ENCODE peak calls at places on chromosomes 4 and X, in five cellular contexts. One of them, this sample, is unnamed.

GRCh38 chr4:145347684-145348083 is 134.0 kb upstream of the SMAD1 start:
- DNase-seq in caudate nucleus: no peak
- DNase-seq in prostate gland: no peak
- DNase-seq in pancreas: no peak
- DNase-seq in cardiac muscle cell: peak; percentile 16
- DNase-seq in this sample: no peak

GRCh38 chr4:168501407-168501806 is 4.6 kb downstream of the PALLD start:
- DNase-seq in caudate nucleus: no peak
- DNase-seq in prostate gland: no peak
- DNase-seq in pancreas: no peak
- DNase-seq in cardiac muscle cell: no peak
- DNase-seq in this sample: no peak

GRCh38 chr4:161936625-161937133 is 227.1 kb downstream of the FSTL5 start:
- DNase-seq in caudate nucleus: no peak
- DNase-seq in prostate gland: no peak
- DNase-seq in pancreas: no peak
- DNase-seq in cardiac muscle cell: peak; percentile 16
- DNase-seq in this sample: no peak

GRCh38 chr4:168059251-168059650 is 33.1 kb upstream of the ANXA10 start:
- DNase-seq in caudate nucleus: no peak
- DNase-seq in prostate gland: no peak
- DNase-seq in pancreas: no peak
- DNase-seq in cardiac muscle cell: no peak
- DNase-seq in this sample: no peak

GRCh38 chrX:21723097-21723496 is 34.8 kb downstream of the SMPX start:
- DNase-seq in caudate nucleus: no peak
- DNase-seq in prostate gland: no peak
- DNase-seq in pancreas: no peak
- DNase-seq in cardiac muscle cell: peak; percentile 55
- DNase-seq in this sample: no peak

GRCh38 chr4:161573836-161574235 is 590.0 kb downstream of the FSTL5 start:
- DNase-seq in caudate nucleus: no peak
- DNase-seq in prostate gland: no peak
- DNase-seq in pancreas: no peak
- DNase-seq in cardiac muscle cell: no peak
- DNase-seq in this sample: no peak

GRCh38 chr4:1202526-1203378 is 30.4 kb upstream of the SPON2 start:
- DNase-seq in caudate nucleus: no peak
- DNase-seq in prostate gland: no peak
- DNase-seq in pancreas: peak; percentile 51
- DNase-seq in cardiac muscle cell: no peak
- DNase-seq in this sample: no peak

GRCh38 chr4:147793973-147794690 is 62.2 kb downstream of the ARHGAP10 start:
- DNase-seq in caudate nucleus: no peak
- DNase-seq in prostate gland: no peak
- DNase-seq in pancreas: no peak
- DNase-seq in cardiac muscle cell: no peak
- DNase-seq in this sample: no peak

GRCh38 chr4:86961605-86962295 is 26.9 kb downstream of the AFF1 start:
- DNase-seq in caudate nucleus: no peak
- DNase-seq in prostate gland: no peak
- DNase-seq in pancreas: no peak
- DNase-seq in cardiac muscle cell: peak; percentile 81
- DNase-seq in this sample: no peak

GRCh38 chrX:73851014-73852009 is 288.3 kb downstream of the CHIC1 start:
- DNase-seq in caudate nucleus: no peak
- DNase-seq in prostate gland: no peak
- DNase-seq in pancreas: peak; percentile 69
- DNase-seq in cardiac muscle cell: no peak
- DNase-seq in this sample: peak; percentile 52

GRCh38 chr4:36841583-36842326 is 402.8 kb upstream of the NWD2 start:
- DNase-seq in caudate nucleus: no peak
- DNase-seq in prostate gland: no peak
- DNase-seq in pancreas: no peak
- DNase-seq in cardiac muscle cell: no peak
- DNase-seq in this sample: no peak

GRCh38 chr4:175810360-175810759 is 1.7 kb downstream of the GPM6A start:
- DNase-seq in caudate nucleus: no peak
- DNase-seq in prostate gland: no peak
- DNase-seq in pancreas: no peak
- DNase-seq in cardiac muscle cell: no peak
- DNase-seq in this sample: no peak

GRCh38 chr4:175813126-175813715 is 1.2 kb upstream of the GPM6A start:
- DNase-seq in caudate nucleus: no peak
- DNase-seq in prostate gland: no peak
- DNase-seq in pancreas: no peak
- DNase-seq in cardiac muscle cell: no peak
- DNase-seq in this sample: no peak

GRCh38 chr4:175813841-175814240 is 1.8 kb upstream of the GPM6A start:
- DNase-seq in caudate nucleus: no peak
- DNase-seq in prostate gland: no peak
- DNase-seq in pancreas: no peak
- DNase-seq in cardiac muscle cell: no peak
- DNase-seq in this sample: no peak

GRCh38 chr4:175807596-175807995 is 4.5 kb downstream of the GPM6A start:
- DNase-seq in caudate nucleus: no peak
- DNase-seq in prostate gland: no peak
- DNase-seq in pancreas: no peak
- DNase-seq in cardiac muscle cell: no peak
- DNase-seq in this sample: no peak

DNA sequence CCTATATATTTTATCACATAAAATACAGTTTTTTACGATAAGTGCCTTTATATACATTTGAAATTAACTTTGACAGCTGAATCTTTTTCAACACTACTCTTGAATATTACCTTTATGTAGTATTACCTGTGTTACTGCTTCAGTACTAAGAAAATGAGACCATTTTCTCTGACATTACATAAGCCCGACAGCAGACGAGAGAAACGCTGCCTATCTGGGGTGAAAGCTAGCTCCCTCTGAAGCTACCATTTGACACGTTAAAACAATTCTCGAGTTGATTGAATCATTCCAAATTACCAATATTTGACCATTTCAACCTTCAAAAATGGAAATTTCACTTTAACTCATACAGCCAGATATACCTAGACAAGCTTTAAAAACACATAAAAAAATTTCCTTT is 893 bp downstream of the GPM6A start:
- DNase-seq in caudate nucleus: no peak
- DNase-seq in prostate gland: no peak
- DNase-seq in pancreas: no peak
- DNase-seq in cardiac muscle cell: no peak
- DNase-seq in this sample: no peak
- H3K27ac ChIP-seq in caudate nucleus: peak overlapping the region; percentile 84
- H3K27ac ChIP-seq in prostate gland: no peak overlapping the region
- H3K27ac ChIP-seq in pancreas: no peak overlapping the region
- H3K27ac ChIP-seq in cardiac muscle cell: no peak overlapping the region
- H3K27ac ChIP-seq in this sample: no peak overlapping the region

DNA sequence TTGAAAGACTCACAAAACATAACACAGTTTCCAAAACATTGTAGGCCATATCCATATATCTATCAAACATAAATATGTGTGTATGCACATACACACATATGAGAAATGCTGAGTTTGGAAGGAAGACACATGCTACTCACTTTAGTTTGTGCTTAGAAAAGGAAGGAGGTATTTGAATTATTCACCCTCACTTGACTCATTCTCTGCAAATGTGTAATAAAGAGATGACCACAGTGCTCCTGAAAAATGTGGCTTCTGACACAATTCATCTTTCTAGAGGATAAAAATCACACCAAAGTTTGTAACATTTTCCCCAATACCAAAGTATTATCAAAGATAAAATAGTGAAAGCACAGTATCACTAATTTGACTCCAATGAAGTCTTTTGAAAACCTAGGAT is 950.1 kb downstream of the FAT4 start:
- DNase-seq in caudate nucleus: no peak
- DNase-seq in prostate gland: no peak
- DNase-seq in pancreas: no peak
- DNase-seq in cardiac muscle cell: no peak
- DNase-seq in this sample: no peak
- H3K27ac ChIP-seq in caudate nucleus: no peak overlapping the region
- H3K27ac ChIP-seq in prostate gland: no peak overlapping the region
- H3K27ac ChIP-seq in pancreas: no peak overlapping the region
- H3K27ac ChIP-seq in cardiac muscle cell: no peak overlapping the region
- H3K27ac ChIP-seq in this sample: no peak overlapping the region

DNA sequence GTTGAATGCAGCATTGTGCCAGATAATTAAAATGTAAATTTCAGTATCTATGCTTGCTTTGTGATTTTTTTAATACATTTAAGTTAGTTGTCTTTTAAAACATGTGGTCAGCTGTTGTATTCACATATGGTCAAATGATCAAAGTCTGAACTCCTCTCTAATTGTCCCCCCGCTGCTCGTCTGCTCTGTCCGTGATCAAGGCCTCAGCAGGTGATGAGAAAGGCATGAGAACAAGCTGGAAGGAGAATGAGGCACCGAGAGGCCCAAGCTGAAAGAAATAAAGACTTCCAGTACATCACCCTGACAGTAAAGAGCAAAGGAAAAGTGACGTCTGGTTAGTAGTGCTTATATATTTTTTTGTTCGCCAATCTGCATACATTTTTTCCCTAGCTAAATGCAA is 181.3 kb downstream of the ZIC3 start:
- DNase-seq in caudate nucleus: no peak
- DNase-seq in prostate gland: no peak
- DNase-seq in pancreas: no peak
- DNase-seq in cardiac muscle cell: no peak
- DNase-seq in this sample: no peak
- H3K27ac ChIP-seq in caudate nucleus: no peak overlapping the region
- H3K27ac ChIP-seq in prostate gland: no peak overlapping the region
- H3K27ac ChIP-seq in pancreas: no peak overlapping the region
- H3K27ac ChIP-seq in cardiac muscle cell: no peak overlapping the region
- H3K27ac ChIP-seq in this sample: no peak overlapping the region

GRCh38 chrX:11272290-11272689 is 20.9 kb upstream of the AMELX start:
- DNase-seq in caudate nucleus: no peak
- DNase-seq in prostate gland: no peak
- DNase-seq in pancreas: no peak
- DNase-seq in cardiac muscle cell: no peak
- DNase-seq in this sample: no peak

GRCh38 chrX:11269006-11269405 is 24.2 kb upstream of the AMELX start:
- DNase-seq in caudate nucleus: no peak
- DNase-seq in prostate gland: no peak
- DNase-seq in pancreas: no peak
- DNase-seq in cardiac muscle cell: no peak
- DNase-seq in this sample: no peak

GRCh38 chrX:11272863-11273262 is 20.4 kb upstream of the AMELX start:
- DNase-seq in caudate nucleus: no peak
- DNase-seq in prostate gland: no peak
- DNase-seq in pancreas: no peak
- DNase-seq in cardiac muscle cell: no peak
- DNase-seq in this sample: no peak

GRCh38 chrX:11267311-11267910 is 25.8 kb upstream of the AMELX start:
- DNase-seq in caudate nucleus: no peak
- DNase-seq in prostate gland: no peak
- DNase-seq in pancreas: no peak
- DNase-seq in cardiac muscle cell: no peak
- DNase-seq in this sample: no peak

DNA sequence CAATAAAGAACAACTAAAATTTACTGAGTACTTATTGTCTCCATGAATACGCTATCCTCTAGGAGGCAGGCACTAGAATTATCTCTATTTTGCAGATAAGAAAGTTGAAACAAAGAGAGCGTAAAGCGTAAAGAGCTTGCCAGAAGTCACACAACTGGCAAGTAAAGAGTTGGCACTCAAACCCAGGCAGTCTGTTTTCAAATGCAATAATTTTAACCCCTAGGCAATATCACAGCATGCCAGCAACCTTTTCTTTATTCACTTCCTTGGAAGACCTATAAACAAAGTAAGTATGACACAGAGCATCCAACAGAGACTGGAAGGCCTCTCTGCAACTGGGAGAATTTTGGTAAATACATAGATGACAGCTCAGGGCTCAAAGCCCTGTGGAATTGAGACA is 23.2 kb upstream of the AMELX start:
- DNase-seq in caudate nucleus: no peak
- DNase-seq in prostate gland: no peak
- DNase-seq in pancreas: no peak
- DNase-seq in cardiac muscle cell: no peak
- DNase-seq in this sample: no peak
- H3K27ac ChIP-seq in caudate nucleus: no peak overlapping the region
- H3K27ac ChIP-seq in prostate gland: no peak overlapping the region
- H3K27ac ChIP-seq in pancreas: no peak overlapping the region
- H3K27ac ChIP-seq in cardiac muscle cell: no peak overlapping the region
- H3K27ac ChIP-seq in this sample: no peak overlapping the region

This sample was measured in substantia nigra.